ENCODE peak calls at places on chromosomes 3 and 15, in five cellular contexts. A is HepG2, V is SK-N-SH, N is K562, S is GM12878. G is an unnamed sample.

GRCh38 chr3:14430706-14431470 is 28.5 kb downstream of the SLC6A6 start:
- DNase-seq in N (no peak), S (no peak), V (no peak), A (no peak), G (no peak)

GRCh38 chr3:24305795-24306467 is 188.7 kb downstream of the THRB start:
- DNase-seq in A (no peak), V (no peak), N (peak; percentile 57), S (no peak), G (peak; percentile 58)

GRCh38 chr15:98567951-98568350 is 80.4 kb upstream of the IGF1R start:
- DNase-seq in S (no peak), N (no peak), A (no peak), V (no peak), G (no peak)

GRCh38 chr3:192862408-192863385 is 55.0 kb downstream of the MB21D2 start:
- DNase-seq in N (no peak), S (no peak), V (no peak), A (no peak), G (no peak)

GRCh38 chr15:83848315-83849050 is 194.6 kb downstream of the ADAMTSL3 start:
- DNase-seq in A (no peak), V (no peak), S (no peak), N (no peak), G (no peak)

GRCh38 chr15:90962021-90962420 is 7.3 kb downstream of the RCCD1 start:
- DNase-seq in N (no peak), A (no peak), S (no peak), V (no peak), G (no peak)

GRCh38 chr3:87186631-87187159 is 40.4 kb upstream of the CHMP2B start:
- DNase-seq in N (no peak), A (no peak), V (no peak), S (no peak), G (no peak)

GRCh38 chr15:98272586-98272985 is 312.1 kb downstream of the ARRDC4 start:
- DNase-seq in V (no peak), A (no peak), S (no peak), N (no peak), G (no peak)

GRCh38 chr3:196517919-196518318 is 2.8 kb upstream of the SMCO1 start:
- DNase-seq in V (no peak), N (no peak), A (no peak), S (no peak), G (no peak)

GRCh38 chr3:103690536-103690935 is 1255.7 kb downstream of the ZPLD1 start:
- DNase-seq in S (no peak), A (no peak), N (no peak), V (no peak), G (no peak)

GRCh38 chr15:95260856-95261255 is 1029.5 kb downstream of the MCTP2 start:
- DNase-seq in V (no peak), N (no peak), S (no peak), A (no peak), G (no peak)

GRCh38 chr15:95262866-95263564 is 1031.7 kb downstream of the MCTP2 start:
- DNase-seq in A (no peak), V (no peak), N (no peak), S (no peak), G (no peak)

GRCh38 chr15:95261546-95261945 is 1030.2 kb downstream of the MCTP2 start:
- DNase-seq in N (no peak), S (no peak), V (no peak), A (no peak), G (no peak)

GRCh38 chr15:95259513-95259912 is 1028.2 kb downstream of the MCTP2 start:
- DNase-seq in V (peak; percentile 27), S (peak; percentile 47), A (peak; percentile 35), N (peak; percentile 60), G (peak; percentile 76)

GRCh38 chr15:95259965-95260364 is 1028.6 kb downstream of the MCTP2 start:
- DNase-seq in S (no peak), A (no peak), V (no peak), N (peak; percentile 18), G (no peak)
- TF ChIP-seq FOXM1 in S (no peak), A (no peak), V (no peak), N (no peak), G (no peak)

DNA sequence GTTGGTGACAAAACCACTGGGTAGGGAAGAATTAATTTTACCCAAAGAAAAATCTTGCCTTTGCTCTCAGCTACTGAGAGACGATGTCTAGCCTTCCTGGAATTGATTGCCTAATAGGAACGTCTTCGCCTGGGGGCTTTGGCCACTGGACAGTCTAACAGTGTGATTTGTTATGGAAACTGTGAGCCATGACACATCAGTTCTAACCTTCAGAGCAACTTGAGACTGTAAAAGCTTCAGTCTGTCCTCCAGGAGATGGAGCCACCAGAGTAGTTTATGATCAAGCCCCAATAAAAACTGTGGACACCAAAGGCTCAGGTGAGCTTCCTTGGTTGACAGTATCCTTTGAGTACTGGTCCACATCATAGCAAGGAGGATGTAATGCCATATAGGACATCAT is 235.8 kb upstream of the TMCO5A start:
- DNase-seq in V (no peak), A (no peak), S (no peak), N (no peak), G (no peak)
- TF ChIP-seq FOXM1 in V (no peak), A (no peak), S (no peak), N (no peak), G (no peak)

DNA sequence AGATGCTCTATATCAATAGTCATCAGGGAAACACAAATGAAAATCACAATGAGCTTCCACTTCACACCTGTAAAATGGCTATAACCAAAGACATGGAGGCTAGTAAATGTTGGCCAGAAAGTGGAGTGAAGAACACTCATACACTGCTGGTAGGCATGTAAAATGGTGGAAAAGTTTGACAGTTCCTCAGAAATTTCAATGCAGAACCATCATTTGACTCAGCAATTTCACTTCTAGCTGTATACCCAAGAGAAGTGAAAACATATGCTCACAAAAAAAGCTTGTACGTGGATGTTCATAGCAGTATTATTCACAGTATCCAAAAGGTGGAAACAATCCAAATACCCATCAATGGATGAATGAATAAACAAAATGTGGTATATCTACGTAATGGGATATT is 19.2 kb upstream of the TOP2B start:
- DNase-seq in A (no peak), S (no peak), V (no peak), N (no peak), G (no peak)
- TF ChIP-seq FOXM1 in A (no peak), S (no peak), V (no peak), N (no peak), G (no peak)

DNA sequence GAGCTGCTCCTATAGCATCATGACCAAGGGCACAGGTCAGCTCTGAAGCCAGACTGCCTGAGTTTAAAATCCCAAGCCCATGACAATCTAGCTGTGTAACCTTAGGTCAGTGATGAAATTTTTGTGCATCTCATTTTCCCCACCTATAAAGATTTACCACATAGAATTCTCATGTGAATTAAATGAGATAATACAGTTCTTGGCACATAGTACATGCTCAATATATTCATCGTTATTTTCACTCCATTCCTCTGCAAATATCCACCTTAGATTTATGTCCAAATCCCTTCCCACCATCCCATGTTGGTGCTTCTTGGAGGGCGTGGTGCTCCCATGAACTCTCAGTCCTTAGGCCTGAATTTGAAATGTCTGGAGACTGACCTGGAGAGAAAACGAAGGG is 300.1 kb downstream of the TLE3 start:
- DNase-seq in S (no peak), V (no peak), N (no peak), A (no peak), G (no peak)
- TF ChIP-seq FOXM1 in S (no peak), V (no peak), N (no peak), A (no peak), G (no peak)

GRCh38 chr15:20358066-20358780 is 183.4 kb downstream of the GOLGA6L6 start:
- DNase-seq in N (peak; percentile 23), V (no peak), A (no peak), S (no peak), G (no peak)

GRCh38 chr15:20358781-20359414 is 182.7 kb downstream of the GOLGA6L6 start:
- DNase-seq in S (no peak), V (no peak), A (no peak), N (no peak), G (no peak)

GRCh38 chr15:20355256-20355868 is 186.2 kb downstream of the GOLGA6L6 start:
- DNase-seq in S (no peak), N (peak; percentile 24), V (no peak), A (no peak), G (no peak)

GRCh38 chr15:20356444-20357138 is 185.0 kb downstream of the GOLGA6L6 start:
- DNase-seq in S (no peak), V (peak; percentile 88), N (peak; percentile 90), A (peak; percentile 45), G (peak; percentile 49)

DNA sequence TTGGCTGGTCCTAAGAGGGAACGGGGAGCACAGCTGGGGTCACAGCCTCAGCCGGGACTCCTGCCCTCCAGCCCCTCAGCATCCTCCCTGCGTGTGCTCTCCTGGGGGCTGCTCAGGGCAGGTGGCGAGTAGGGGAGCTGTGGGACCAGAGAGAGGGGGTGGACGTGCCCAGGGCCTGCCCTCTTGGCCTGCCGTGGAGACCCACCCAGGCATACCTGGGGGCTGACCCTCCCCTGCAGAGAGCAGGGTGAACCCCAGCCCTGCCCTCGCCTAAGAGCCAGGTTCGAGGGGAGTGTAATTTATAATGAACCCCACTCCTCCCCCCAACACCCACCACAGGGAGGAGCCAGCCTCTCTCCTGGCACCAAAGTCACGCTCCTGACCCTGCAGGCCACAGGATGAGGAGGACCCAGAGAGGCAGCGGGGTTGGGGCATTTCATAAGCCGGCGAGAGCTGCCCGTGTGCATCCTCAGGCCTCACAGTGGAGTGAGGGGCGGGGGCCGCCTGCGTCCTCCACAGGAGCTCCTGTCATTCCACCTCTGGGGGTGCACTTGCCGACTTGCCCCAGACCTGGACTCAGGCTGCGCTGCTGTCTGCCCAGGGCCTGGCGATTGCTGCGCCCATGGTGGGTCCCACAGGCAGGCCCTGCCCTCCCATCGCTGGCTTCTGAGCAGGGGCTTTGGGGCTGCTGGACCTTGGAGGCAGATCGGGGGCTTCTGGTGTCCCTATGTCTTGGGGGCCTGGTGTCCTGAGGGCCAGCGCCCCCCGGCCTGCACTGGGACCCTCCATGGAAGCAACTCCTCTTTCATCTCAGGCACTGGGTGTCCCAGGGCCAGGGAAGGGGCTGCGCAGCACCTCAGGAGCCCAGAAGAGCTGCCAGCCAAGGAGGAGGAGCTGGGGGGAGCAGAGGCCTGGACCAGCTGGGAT is 184.2 kb downstream of the GOLGA6L6 start:
- DNase-seq in N (peak; percentile 47), V (no peak), A (no peak), S (no peak), G (no peak)
- TF ChIP-seq FOXM1 in N (no peak), V (no peak), A (no peak), S (no peak), G (no peak)

GRCh38 chr3:151838574-151839312 is 24.8 kb downstream of the AADAC start:
- DNase-seq in A (peak; percentile 77), V (peak; percentile 31), S (peak; percentile 2), N (peak; percentile 43), G (peak; percentile 57)
- TF ChIP-seq FOXM1 in A (no peak), V (no peak), S (no peak), N (no peak), G (no peak)